ENCODE peak calls at places on chromosomes 16 and 17, in four cellular contexts. H, X, P and K are unnamed samples.

GRCh38 chr17:50767446-50767845 is at the start of gene ANKRD40CL:
- DNase-seq in H (no peak), X (no peak), P (no peak), K (no peak)

GRCh38 chr16:20114356-20114755 is 40.7 kb upstream of the GPR139 start:
- DNase-seq in P (no peak), X (no peak), H (no peak), K (no peak)

GRCh38 chr17:48023408-48024148 is 14.0 kb downstream of the COPZ2 start:
- DNase-seq in P (peak; percentile 59), X (peak; percentile 32), H (peak; percentile 94), K (peak; percentile 61)

GRCh38 chr16:19636436-19637267 is 81.1 kb downstream of the VPS35L start:
- DNase-seq in H (no peak), P (no peak), X (no peak), K (no peak)

GRCh38 chr16:56697456-56698155 is 15.3 kb downstream of the MT1X start:
- DNase-seq in X (no peak), P (no peak), H (no peak), K (no peak)

GRCh38 chr17:66423436-66423922 is 121.1 kb downstream of the PRKCA start:
- DNase-seq in H (no peak), P (no peak), X (no peak), K (no peak)

GRCh38 chr17:38451840-38452529 is 23.7 kb downstream of the ARHGAP23 start:
- DNase-seq in P (no peak), X (peak; percentile 94), H (no peak), K (no peak)

GRCh38 chr16:89412811-89413210 is 77.5 kb downstream of the ANKRD11 start:
- DNase-seq in H (no peak), P (no peak), X (no peak), K (no peak)

GRCh38 chr16:67538666-67539101 is 10.1 kb downstream of the RIPOR1 start:
- DNase-seq in X (peak; percentile 56), H (no peak), P (no peak), K (no peak)

GRCh38 chr16:23952128-23953041 is 116.6 kb downstream of the PRKCB start:
- DNase-seq in X (peak; percentile 21), P (peak; percentile 45), H (no peak), K (no peak)

GRCh38 chr17:2897605-2898004 is 101.4 kb downstream of the RAP1GAP2 start:
- DNase-seq in P (no peak), X (no peak), H (no peak), K (no peak)

GRCh38 chr16:1007284-1007850 is 25.8 kb downstream of the SOX8 start:
- DNase-seq in P (no peak), X (no peak), H (no peak), K (no peak)

GRCh38 chr17:44205962-44206824 is 6.5 kb upstream of the ATXN7L3 start:
- DNase-seq in X (no peak), H (no peak), P (no peak), K (no peak)

GRCh38 chr17:48497103-48497502 is 33.7 kb downstream of the HOXB1 start:
- DNase-seq in X (peak; percentile 89), H (no peak), P (no peak), K (no peak)

GRCh38 chr17:7853693-7854043 is 1.2 kb upstream of the TMEM88 start:
- DNase-seq in P (no peak), X (no peak), H (no peak), K (no peak)

GRCh38 chr17:61429274-61429673 is 22.9 kb upstream of the TBX4 start:
- DNase-seq in P (no peak), H (no peak), X (no peak), K (no peak)

GRCh38 chr17:39739885-39740356 is 2.2 kb downstream of the GRB7 start:
- DNase-seq in P (no peak), X (no peak), H (no peak), K (no peak)

GRCh38 chr17:66789093-66789492 is 45.8 kb upstream of the CACNG5 start:
- DNase-seq in H (no peak), X (no peak), P (no peak), K (no peak)

GRCh38 chr16:89505204-89506112 is 2.7 kb upstream of the SPG7 start:
- DNase-seq in X (peak; percentile 93), P (peak; percentile 91), H (peak; percentile 93), K (peak; percentile 77)

GRCh38 chr17:7191571-7192270 is 12.6 kb upstream of the ASGR1 start:
- DNase-seq in X (peak; percentile 31), H (no peak), P (no peak), K (no peak)

GRCh38 chr17:83136931-83137330 is 57.5 kb downstream of the METRNL start:
- DNase-seq in P (peak; percentile 12), X (no peak), H (peak; percentile 33), K (no peak)

GRCh38 chr17:5587431-5588032 is 3.2 kb upstream of the NLRP1 start:
- DNase-seq in H (peak; percentile 71), X (peak; percentile 76), P (peak; percentile 34), K (no peak)

GRCh38 chr16:1493746-1494094 is 560 bp downstream of the TELO2 start:
- DNase-seq in X (no peak), P (no peak), H (no peak), K (no peak)

GRCh38 chr17:49789278-49789578 is 747 bp downstream of the KAT7 start:
- DNase-seq in P (no peak), H (no peak), X (no peak), K (no peak)

GRCh38 chr17:73731733-73732132 is 87.5 kb upstream of the SDK2 start:
- DNase-seq in P (no peak), X (no peak), H (no peak), K (no peak)

GRCh38 chr17:51228177-51228576 is 31.7 kb downstream of the MBTD1 start:
- DNase-seq in H (no peak), X (peak; percentile 68), P (no peak), K (no peak)

GRCh38 chr17:15231851-15232516 is 33.1 kb downstream of the PMP22 start:
- DNase-seq in P (no peak), X (no peak), H (no peak), K (no peak)

GRCh38 chr17:71505200-71505599 is 615.6 kb upstream of the SOX9 start:
- DNase-seq in H (no peak), P (no peak), X (peak; percentile 85), K (no peak)

GRCh38 chr16:456891-457483 is 31.5 kb downstream of the RAB11FIP3 start:
- DNase-seq in H (no peak), P (no peak), X (peak; percentile 56), K (no peak)

DNA sequence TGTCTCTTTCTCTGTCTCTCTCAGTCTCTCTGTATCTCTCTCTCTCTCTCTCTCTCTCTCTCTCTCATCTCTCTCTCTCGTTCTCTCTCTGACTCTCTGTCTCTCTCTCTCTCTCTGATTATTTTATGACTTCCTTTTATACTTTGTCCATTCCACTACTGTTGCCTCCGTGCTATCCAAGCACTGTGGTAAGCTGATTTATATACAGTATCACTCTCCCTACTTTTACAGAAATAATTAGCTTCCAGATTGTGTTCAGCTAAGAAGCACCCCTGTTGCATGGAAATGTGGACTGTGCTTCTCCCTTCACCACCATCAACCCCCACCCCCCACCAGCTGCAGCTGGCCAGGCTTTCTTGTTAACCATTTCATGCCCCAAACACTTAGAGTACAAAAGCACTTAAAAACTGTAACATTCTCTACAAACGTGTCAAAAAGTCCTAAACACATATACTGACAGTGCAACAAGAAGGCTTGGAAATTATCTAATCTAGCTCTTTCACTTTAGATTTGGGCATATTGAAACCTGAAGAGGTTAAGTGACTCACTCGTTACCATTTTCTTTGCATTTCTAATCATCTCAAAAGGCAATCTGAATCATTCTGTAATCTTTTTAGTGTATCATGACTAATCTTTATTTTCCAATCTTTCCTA is 11.6 kb upstream of the TMEM100 start:
- DNase-seq in X (peak; percentile 66), H (no peak), P (no peak), K (no peak)
- H3K4me3 ChIP-seq in X (no peak overlapping the region), H (no peak overlapping the region), P (no peak overlapping the region), K (no peak overlapping the region)

DNA sequence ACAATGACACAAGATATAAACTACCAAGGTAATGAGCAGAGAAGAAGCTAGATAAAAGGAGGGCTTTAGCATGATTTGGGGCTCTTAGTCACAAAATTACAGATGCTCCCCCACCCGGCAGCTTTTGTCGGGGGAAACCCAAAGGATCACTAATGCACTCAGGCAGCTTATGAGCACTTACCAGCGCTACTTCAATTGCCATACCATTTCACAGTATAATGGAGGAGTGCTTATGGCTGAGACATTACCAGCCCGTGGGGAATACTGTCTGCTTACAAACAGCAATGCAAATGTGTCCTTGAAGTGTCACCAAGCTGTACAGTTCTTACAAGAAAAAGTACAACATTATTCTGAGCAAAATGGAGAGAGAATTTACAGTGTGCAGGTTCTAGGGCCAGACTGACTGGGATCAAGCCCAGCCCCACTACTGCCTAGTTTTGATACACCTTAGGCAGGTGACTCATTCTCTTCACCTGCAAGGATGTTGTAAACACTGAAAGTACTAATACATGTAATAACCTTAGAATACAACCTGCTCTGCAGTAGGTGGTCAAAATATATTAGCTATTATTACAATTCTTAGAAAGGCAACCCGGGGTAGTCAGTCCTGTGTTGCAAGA is 16.3 kb downstream of the ANKFY1 start:
- DNase-seq in X (no peak), H (no peak), P (no peak), K (no peak)
- TF ChIP-seq CTCF in X (no peak), H (no peak), P (no peak), K (no peak)

DNA sequence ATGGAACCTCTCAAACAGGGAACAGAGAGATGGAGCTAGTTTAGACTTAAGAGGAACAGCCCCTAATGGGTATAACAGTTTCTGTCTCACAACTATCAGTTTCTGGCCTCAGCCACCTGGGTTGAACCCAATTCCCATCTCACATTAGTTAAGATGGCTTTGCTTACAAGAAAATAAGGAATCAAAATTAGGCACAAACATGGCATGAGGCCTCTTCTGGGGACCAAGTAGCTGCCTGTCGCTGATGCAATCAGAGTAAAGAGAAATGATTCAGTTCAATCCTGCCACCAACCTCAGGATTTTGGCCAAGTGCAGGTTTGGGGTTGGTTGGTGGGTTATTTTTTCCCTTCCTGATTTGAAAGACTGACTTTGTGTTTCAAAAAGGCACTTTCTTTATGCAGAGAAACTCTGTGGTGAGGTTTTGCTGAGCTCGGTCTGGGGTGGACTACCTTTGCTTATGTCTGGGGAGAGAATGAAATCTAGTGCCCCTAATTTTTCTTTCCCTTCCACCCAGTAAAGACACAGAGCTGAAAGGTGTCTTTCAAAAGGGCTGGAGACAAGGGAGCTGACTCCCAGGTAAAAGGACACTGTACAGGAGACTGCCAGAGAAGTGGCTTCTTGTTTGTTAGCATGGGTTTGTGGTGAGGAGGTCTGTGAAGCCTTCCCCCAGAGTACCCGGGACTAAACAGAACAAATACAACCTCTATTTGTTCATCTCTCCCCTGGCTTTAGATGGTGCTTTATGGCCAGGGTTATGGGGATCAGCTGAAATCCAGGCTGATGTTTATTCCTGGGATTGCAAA is 44.8 kb upstream of the NFAT5 start:
- DNase-seq in H (peak; percentile 37), P (no peak), X (no peak), K (peak; percentile 29)
- H3K36me3 ChIP-seq in H (no peaks in the 10 kb centered on the region), P (no peaks in the 10 kb centered on the region), X (no peaks in the 10 kb centered on the region), K (no peaks in the 10 kb centered on the region)

GRCh38 chr17:76501018-76501826 is at the start of gene RHBDF2:
- DNase-seq in H (peak; percentile 93), P (peak; percentile 92), X (peak; percentile 53), K (peak; percentile 92)

GRCh38 chr17:76498886-76499667 is 2.1 kb downstream of the RHBDF2 start:
- DNase-seq in P (peak; percentile 69), X (no peak), H (no peak), K (peak; percentile 69)

GRCh38 chr17:76501827-76502307 is 644 bp upstream of the RHBDF2 start:
- DNase-seq in H (no peak), X (no peak), P (no peak), K (no peak)

GRCh38 chr17:76500074-76500744 is 1.0 kb downstream of the RHBDF2 start:
- DNase-seq in H (no peak), X (no peak), P (no peak), K (no peak)

DNA sequence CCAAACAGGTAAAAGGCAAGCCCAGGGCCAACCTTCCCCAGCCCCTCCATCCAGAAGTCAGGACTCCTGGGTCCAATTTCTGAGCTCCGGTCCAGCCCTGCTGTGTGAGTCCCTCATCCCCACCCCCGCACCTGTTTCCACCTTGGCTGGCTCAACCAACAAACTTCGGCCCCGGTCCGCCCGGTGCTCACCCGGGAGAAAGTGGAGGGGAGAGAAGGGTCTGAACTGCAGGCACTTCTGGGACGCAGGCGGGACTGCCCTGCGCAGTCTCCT is 542 bp downstream of the RHBDF2 start:
- DNase-seq in H (no peak), P (no peak), X (no peak), K (no peak)
- H3K4me3 ChIP-seq in H (peak overlapping the region; percentile 62), P (peak overlapping the region; percentile 96), X (peak overlapping the region; percentile 82), K (peak overlapping the region; percentile 93)